ENCODE peak calls at places on chromosomes 16 and 17, in ten cellular contexts. G is GM23338, P is cardiac muscle cell, M is Peyer's patch, X is heart right ventricle, A is colonic mucosa, C is mammary epithelial cell, B is adrenal gland, I is AG04450, N is stomach. O is an unnamed sample.

GRCh38 chr16:81005644-81006471 is 827 bp downstream of the CMC2 start:
- DNase-seq in N (no peak), P (peak), X (peak), C (peak), A (peak), I (no peak), M (no peak), G (peak), B (peak), O (no peak)

GRCh38 chr16:47320546-47321315 is 140.1 kb downstream of the ITFG1 start:
- DNase-seq in G (no peak), N (no peak), I (no peak), X (no peak), A (no peak), M (no peak), P (peak), C (peak), B (no peak), O (no peak)

GRCh38 chr17:59668816-59669215 is 38.4 kb downstream of the PTRH2 start:
- DNase-seq in N (no peak), M (no peak), P (peak), I (peak), G (no peak), B (no peak), X (no peak), C (peak), A (no peak), O (no peak)

GRCh38 chr16:57061084-57061905 is 31.1 kb upstream of the CPNE2 start:
- DNase-seq in I (no peak), C (peak), A (no peak), N (peak), G (no peak), X (peak), M (no peak), B (peak), P (peak), O (peak)

GRCh38 chr17:46024590-46024989 is 25.5 kb downstream of the STH start:
- DNase-seq in A (no peak), M (no peak), C (no peak), N (no peak), X (no peak), B (no peak), G (no peak), P (no peak), I (no peak), O (no peak)

GRCh38 chr17:6306820-6307219 is 128.1 kb downstream of the AIPL1 start:
- DNase-seq in M (no peak), P (no peak), N (no peak), A (no peak), B (no peak), I (no peak), G (no peak), C (no peak), X (no peak), O (no peak)

GRCh38 chr17:81349397-81350319 is 45.6 kb upstream of the BAHCC1 start:
- DNase-seq in N (no peak), X (no peak), B (no peak), M (peak), I (no peak), A (no peak), G (no peak), C (no peak), P (peak), O (no peak)

GRCh38 chr16:75385507-75386152 is 47.7 kb downstream of the CFDP1 start:
- DNase-seq in G (peak), P (peak), N (no peak), I (peak), B (no peak), X (peak), C (peak), M (no peak), A (no peak), O (no peak)

GRCh38 chr17:2695243-2695960 is 16.2 kb downstream of the CLUH start:
- DNase-seq in P (no peak), G (no peak), B (no peak), C (no peak), A (no peak), M (peak), N (peak), X (no peak), I (no peak), O (no peak)

GRCh38 chr17:29567362-29568330 is 809 bp upstream of the ABHD15 start:
- DNase-seq in A (peak), M (peak), C (peak), N (peak), P (peak), B (peak), X (peak), I (no peak), G (peak), O (peak)

GRCh38 chr16:77113835-77114234 is 77.2 kb upstream of the MON1B start:
- DNase-seq in M (no peak), X (peak), G (no peak), A (no peak), I (no peak), C (no peak), N (peak), P (peak), B (peak), O (no peak)

GRCh38 chr16:88897696-88898425 is 31.4 kb upstream of the PABPN1L start:
- DNase-seq in M (no peak), P (no peak), I (no peak), N (no peak), C (no peak), A (no peak), G (no peak), X (no peak), B (no peak), O (no peak)

GRCh38 chr16:49292413-49292812 is 10.8 kb upstream of the CBLN1 start:
- DNase-seq in N (no peak), I (no peak), C (no peak), X (no peak), G (no peak), P (no peak), A (no peak), M (no peak), B (no peak), O (no peak)

GRCh38 chr16:49284962-49285361 is 3.3 kb upstream of the CBLN1 start:
- DNase-seq in M (no peak), N (no peak), C (no peak), A (no peak), P (no peak), X (no peak), G (no peak), I (no peak), B (no peak), O (no peak)

GRCh38 chr16:49283376-49284049 is 1.9 kb upstream of the CBLN1 start:
- DNase-seq in P (no peak), G (no peak), I (no peak), C (no peak), N (no peak), A (no peak), X (no peak), B (no peak), M (no peak), O (no peak)

GRCh38 chr16:49282690-49283375 is 1.2 kb upstream of the CBLN1 start:
- DNase-seq in B (peak), I (no peak), N (no peak), P (no peak), M (no peak), G (peak), A (peak), C (no peak), X (peak), O (no peak)

DNA sequence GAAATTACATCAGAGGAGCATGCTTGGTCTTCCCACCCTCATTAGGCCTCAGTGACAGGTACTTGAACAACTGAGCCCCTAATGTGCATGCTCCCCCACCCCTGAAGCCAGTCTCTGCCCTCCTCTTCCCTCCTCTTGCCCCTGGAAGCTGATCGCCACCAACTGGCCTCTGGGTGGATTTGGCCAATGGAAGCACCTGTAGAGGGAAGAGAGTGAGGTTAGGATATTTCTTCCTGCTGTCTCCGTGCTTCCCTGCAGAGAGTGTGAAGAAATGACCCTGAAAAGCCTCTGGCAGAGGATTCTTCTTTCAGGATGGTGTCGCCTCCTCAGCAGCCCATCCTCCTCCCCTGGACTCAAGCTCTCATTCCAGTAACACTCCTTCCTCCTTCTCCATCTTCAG is 5.9 kb upstream of the CBLN1 start:
- DNase-seq in B (no peak), C (no peak), X (no peak), P (no peak), A (no peak), I (no peak), N (no peak), M (no peak), G (peak), O (no peak)
- TF ChIP-seq CTCF in B (no peak), C (no peak), X (no peak), P (no peak), A (no peak), I (no peak), N (no peak), M (no peak), G (peak), O (no peak)

GRCh38 chr17:38454528-38454927 is 26.3 kb downstream of the ARHGAP23 start:
- DNase-seq in P (peak), I (no peak), N (peak), A (no peak), G (no peak), B (peak), M (no peak), C (peak), X (peak), O (peak)
- H3K27ac ChIP-seq in P (peak), I (peak), N (peak), A (no peak), G (peak), B (peak), M (peak), C (peak), X (peak), O (peak)

GRCh38 chr16:87060026-87060986 is 256.9 kb downstream of the C16orf95 start:
- DNase-seq in G (peak), X (peak), I (peak), B (no peak), M (no peak), A (no peak), C (no peak), P (peak), N (no peak), O (no peak)
- TF ChIP-seq CTCF in G (peak), X (no peak), I (peak), B (no peak), M (no peak), A (no peak), C (no peak), P (peak), N (no peak), O (peak)

GRCh38 chr16:53753431-53753830 is 49.5 kb downstream of the FTO start:
- DNase-seq in B (no peak), I (no peak), G (no peak), M (no peak), C (no peak), N (no peak), A (no peak), X (no peak), P (no peak), O (no peak)
- H3K27ac ChIP-seq in B (no peak), I (no peak), G (no peak), M (no peak), C (no peak), N (no peak), A (no peak), X (no peak), P (no peak), O (no peak)

GRCh38 chr17:17495448-17496188 is 577 bp downstream of the RASD1 start:
- DNase-seq in P (no peak), M (peak), B (peak), X (no peak), I (no peak), G (peak), C (no peak), N (no peak), A (no peak), O (no peak)
- TF ChIP-seq CTCF in P (no peak), M (no peak), B (no peak), X (no peak), I (no peak), G (no peak), C (no peak), N (no peak), A (no peak), O (no peak)